ENCODE peak calls at places on chromosomes 16 and 17, in seven cellular contexts. N is AG04450, L is HAP-1, Y is Daoy, H is hypothalamus, O is Calu3, Z is activated gamma-delta T cell treated with Interleukin-2 at 50 U/mL for 16 hours. F is an unnamed sample.

GRCh38 chr17:68398731-68399637 is 58.3 kb downstream of the WIPI1 start:
- DNase-seq in N (peak; percentile 50), L (peak; percentile 76), Y (peak; percentile 69), H (no peak), O (peak; percentile 75), Z (peak; percentile 18), F (peak; percentile 93)

GRCh38 chr17:50186661-50187402 is 14.6 kb downstream of the COL1A1 start:
- DNase-seq in N (no peak), L (no peak), Y (peak; percentile 34), H (no peak), O (no peak), Z (no peak), F (no peak)

GRCh38 chr17:2924211-2924610 is 128.0 kb downstream of the RAP1GAP2 start:
- DNase-seq in N (no peak), L (no peak), Y (peak; percentile 53), H (no peak), O (no peak), Z (no peak), F (peak; percentile 72)

GRCh38 chr17:76544123-76544915 is 4.5 kb downstream of the PRCD start:
- DNase-seq in N (no peak), L (no peak), Y (no peak), H (peak; percentile 77), O (no peak), Z (no peak), F (peak; percentile 89)

GRCh38 chr16:83653785-83654184 is 154.0 kb upstream of the HSBP1 start:
- DNase-seq in N (no peak), L (no peak), Y (peak; percentile 6), H (no peak), O (no peak), Z (no peak), F (no peak)

GRCh38 chr16:31453255-31454204 is 5.8 kb upstream of the ARMC5 start:
- DNase-seq in N (no peak), L (peak; percentile 81), Y (peak; percentile 36), H (no peak), O (no peak), Z (no peak), F (peak; percentile 87)

GRCh38 chr16:11799017-11799381 is 1.9 kb upstream of the ZC3H7A start:
- DNase-seq in N (no peak), L (no peak), Y (no peak), H (no peak), O (no peak), Z (no peak), F (no peak)

GRCh38 chr16:13527332-13527731 is 392.6 kb upstream of the ERCC4 start:
- DNase-seq in N (no peak), L (no peak), Y (no peak), H (no peak), O (no peak), Z (no peak), F (no peak)

GRCh38 chr16:23803591-23804123 is 32.1 kb upstream of the PRKCB start:
- DNase-seq in N (no peak), L (peak; percentile 67), Y (peak; percentile 62), H (peak; percentile 34), O (peak; percentile 72), Z (peak; percentile 70), F (peak; percentile 81)

GRCh38 chr17:71163121-71163812 is 957.6 kb upstream of the SOX9 start:
- DNase-seq in N (no peak), L (no peak), Y (peak; percentile 78), H (no peak), O (peak; percentile 58), Z (no peak), F (no peak)

GRCh38 chr17:65902165-65902564 is 289.8 kb downstream of the CEP112 start:
- DNase-seq in N (no peak), L (no peak), Y (no peak), H (no peak), O (no peak), Z (no peak), F (no peak)

GRCh38 chr16:10171225-10171624 is 11.0 kb downstream of the GRIN2A start:
- DNase-seq in N (no peak), L (no peak), Y (peak; percentile 15), H (no peak), O (no peak), Z (no peak), F (no peak)

GRCh38 chr17:49748791-49749190 is 15.1 kb downstream of the FAM117A start:
- DNase-seq in N (no peak), L (no peak), Y (no peak), H (no peak), O (no peak), Z (peak; percentile 64), F (no peak)

GRCh38 chr16:50313596-50314483 is 47.5 kb downstream of the ADCY7 start:
- DNase-seq in N (no peak), L (no peak), Y (no peak), H (peak; percentile 63), O (no peak), Z (peak; percentile 66), F (peak; percentile 81)

GRCh38 chr16:86772671-86773338 is 194.5 kb downstream of the FOXL1 start:
- DNase-seq in N (peak; percentile 7), L (no peak), Y (peak; percentile 96), H (no peak), O (no peak), Z (no peak), F (peak; percentile 80)

GRCh38 chr17:38730526-38731379 is 612 bp downstream of the CISD3 start:
- DNase-seq in N (no peak), L (peak; percentile 80), Y (peak; percentile 68), H (no peak), O (peak; percentile 90), Z (no peak), F (peak; percentile 82)

GRCh38 chr17:59512844-59513383 is 52.5 kb upstream of the DHX40 start:
- DNase-seq in N (no peak), L (no peak), Y (no peak), H (no peak), O (no peak), Z (no peak), F (no peak)

GRCh38 chr17:7380321-7380720 is 568 bp upstream of the TNK1 start:
- DNase-seq in N (no peak), L (no peak), Y (peak; percentile 24), H (no peak), O (no peak), Z (no peak), F (peak; percentile 83)

GRCh38 chr17:80803451-80804428 is 187.9 kb upstream of the CHMP6 start:
- DNase-seq in N (no peak), L (no peak), Y (no peak), H (no peak), O (no peak), Z (no peak), F (peak; percentile 48)

GRCh38 chr16:30394603-30395154 is 541 bp upstream of the ZNF48 start:
- DNase-seq in N (no peak), L (no peak), Y (no peak), H (peak; percentile 57), O (no peak), Z (no peak), F (no peak)

GRCh38 chr16:57358527-57359095 is at the start of gene CCL22:
- DNase-seq in N (no peak), L (no peak), Y (no peak), H (no peak), O (no peak), Z (no peak), F (peak; percentile 51)

GRCh38 chr16:89000207-89000959 is 23.4 kb upstream of the CBFA2T3 start:
- DNase-seq in N (no peak), L (no peak), Y (no peak), H (no peak), O (no peak), Z (no peak), F (no peak)

GRCh38 chr17:57915532-57915931 is 39.7 kb downstream of the CUEDC1 start:
- DNase-seq in N (no peak), L (no peak), Y (no peak), H (no peak), O (no peak), Z (no peak), F (peak; percentile 58)

GRCh38 chr16:65327346-65327745 is 205.5 kb upstream of the CDH11 start:
- DNase-seq in N (no peak), L (no peak), Y (no peak), H (no peak), O (no peak), Z (no peak), F (no peak)

F was measured in islet precursor cell.